ENCODE peak calls at places on chromosomes 3 and 15, in four cellular contexts. O is adrenal gland; W is CD4-positive, alpha-beta memory T cell; T is suprapubic skin. B is an unnamed sample.

GRCh38 chr15:90062023-90062728 is 40.1 kb downstream of the IDH2 start:
- DNase-seq in W (peak; percentile 71), O (peak; percentile 44), T (no peak), B (peak; percentile 84)

GRCh38 chr3:13136426-13136825 is 63.2 kb upstream of the IQSEC1 start:
- DNase-seq in T (peak; percentile 10), O (no peak), W (no peak), B (no peak)

GRCh38 chr3:126750760-126751129 is 46.7 kb downstream of the CHCHD6 start:
- DNase-seq in W (no peak), O (no peak), T (no peak), B (no peak)

GRCh38 chr15:92524161-92524560 is 130.5 kb downstream of the ST8SIA2 start:
- DNase-seq in W (no peak), O (no peak), T (no peak), B (peak; percentile 38)

GRCh38 chr3:149512073-149512782 is 37.7 kb downstream of the TM4SF4 start:
- DNase-seq in W (peak; percentile 7), O (peak; percentile 74), T (peak; percentile 73), B (peak; percentile 73)

GRCh38 chr3:66153471-66153870 is 67.3 kb upstream of the SLC25A26 start:
- DNase-seq in O (no peak), W (no peak), T (no peak), B (peak; percentile 81)

GRCh38 chr3:14602006-14602803 is 49.4 kb upstream of the CCDC174 start:
- DNase-seq in O (no peak), T (no peak), W (no peak), B (no peak)

GRCh38 chr3:147943265-147943945 is 534.2 kb downstream of the ZIC1 start:
- DNase-seq in O (no peak), W (no peak), T (no peak), B (no peak)

GRCh38 chr3:98894791-98895576 is 6.5 kb downstream of the DCBLD2 start:
- DNase-seq in O (no peak), W (no peak), T (no peak), B (no peak)

GRCh38 chr15:67064607-67065530 is 533 bp upstream of the SMAD3 start:
- DNase-seq in T (peak; percentile 83), W (no peak), O (peak; percentile 74), B (peak; percentile 82)

GRCh38 chr3:165359005-165359404 is 162.8 kb upstream of the SLITRK3 start:
- DNase-seq in W (no peak), O (no peak), T (no peak), B (no peak)

GRCh38 chr15:79903626-79904025 is 6.8 kb upstream of the MTHFS start:
- DNase-seq in T (no peak), O (no peak), W (no peak), B (no peak)

GRCh38 chr3:105594219-105594618 is 227.5 kb downstream of the ALCAM start:
- DNase-seq in W (no peak), T (no peak), O (no peak), B (no peak)

GRCh38 chr15:41981373-41982132 is 9.2 kb upstream of the EHD4 start:
- DNase-seq in W (no peak), O (no peak), T (peak; percentile 39), B (no peak)

GRCh38 chr15:43769584-43770228 is 7.1 kb downstream of the ELL3 start:
- DNase-seq in T (no peak), O (peak; percentile 75), W (peak; percentile 51), B (peak; percentile 53)

GRCh38 chr3:75059120-75059519 is 444.7 kb upstream of the CNTN3 start:
- DNase-seq in O (no peak), W (no peak), T (no peak), B (no peak)

GRCh38 chr3:153209596-153209995 is 47.6 kb downstream of the RAP2B start:
- DNase-seq in W (no peak), O (peak; percentile 16), T (no peak), B (no peak)

GRCh38 chr3:178198329-178198728 is 337.9 kb upstream of the KCNMB2 start:
- DNase-seq in T (no peak), O (no peak), W (no peak), B (no peak)

GRCh38 chr15:44385344-44385942 is 42.0 kb upstream of the CTDSPL2 start:
- DNase-seq in T (no peak), W (no peak), O (no peak), B (no peak)

GRCh38 chr15:79849789-79850188 is 47.0 kb downstream of the MTHFS start:
- DNase-seq in O (peak; percentile 27), W (no peak), T (no peak), B (peak; percentile 86)

GRCh38 chr15:66287461-66288055 is 5.8 kb upstream of the DIS3L start:
- DNase-seq in O (no peak), W (peak; percentile 25), T (no peak), B (no peak)

GRCh38 chr3:144162042-144162441 is 190.4 kb downstream of the DIPK2A start:
- DNase-seq in W (no peak), T (no peak), O (no peak), B (no peak)

GRCh38 chr15:89121414-89121813 is 33.2 kb downstream of the ABHD2 start:
- DNase-seq in W (no peak), T (no peak), O (no peak), B (no peak)

GRCh38 chr15:93150910-93151309 is 61.9 kb upstream of the RGMA start:
- DNase-seq in W (no peak), O (peak; percentile 33), T (no peak), B (no peak)

GRCh38 chr15:40175160-40175559 is 14.3 kb downstream of the BUB1B start:
- DNase-seq in O (no peak), T (no peak), W (no peak), B (no peak)

GRCh38 chr15:85607141-85607806 is 187.5 kb downstream of the KLHL25 start:
- DNase-seq in T (no peak), W (no peak), O (no peak), B (no peak)

GRCh38 chr3:184645304-184645703 is 66.6 kb downstream of the MAGEF1 start:
- DNase-seq in T (no peak), O (no peak), W (no peak), B (no peak)

GRCh38 chr3:6204891-6205290 is 656.0 kb upstream of the GRM7 start:
- DNase-seq in W (no peak), T (no peak), O (no peak), B (no peak)

GRCh38 chr15:101477851-101478353 is 11.6 kb downstream of the PCSK6 start:
- DNase-seq in W (no peak), O (no peak), T (no peak), B (no peak)

GRCh38 chr3:38645601-38646000 is 3.9 kb downstream of the SCN5A start:
- DNase-seq in T (no peak), O (no peak), W (no peak), B (no peak)

GRCh38 chr3:182920515-182921084 is 59.7 kb downstream of the DCUN1D1 start:
- DNase-seq in T (no peak), W (no peak), O (peak; percentile 56), B (no peak)

GRCh38 chr15:69719527-69719926 is 266.9 kb downstream of the RPLP1 start:
- DNase-seq in W (peak; percentile 78), T (no peak), O (no peak), B (no peak)

GRCh38 chr15:89641053-89641452 is 14.2 kb downstream of the KIF7 start:
- DNase-seq in O (no peak), W (no peak), T (no peak), B (no peak)

GRCh38 chr15:59222106-59222505 is 15.5 kb downstream of the LDHAL6B start:
- DNase-seq in T (no peak), W (no peak), O (no peak), B (no peak)

GRCh38 chr3:181741428-181741827 is 29.7 kb downstream of the SOX2 start:
- DNase-seq in T (no peak), W (no peak), O (no peak), B (no peak)

GRCh38 chr3:74304419-74304818 is 310.0 kb downstream of the CNTN3 start:
- DNase-seq in T (no peak), W (no peak), O (no peak), B (no peak)

GRCh38 chr15:67177750-67178149 is 76.7 kb downstream of the AAGAB start:
- DNase-seq in T (no peak), O (no peak), W (no peak), B (no peak)

GRCh38 chr3:74614133-74614967 is at the start of gene CNTN3:
- DNase-seq in T (no peak), O (no peak), W (no peak), B (peak; percentile 70)

GRCh38 chr15:58980351-58980939 is 7.0 kb upstream of the RNF111 start:
- DNase-seq in T (no peak), O (no peak), W (peak; percentile 41), B (no peak)

GRCh38 chr3:5197022-5197421 is 9.5 kb downstream of the EDEM1 start:
- DNase-seq in T (no peak), O (no peak), W (no peak), B (no peak)
- H3K4me1 ChIP-seq in T (peaks cover 72% of the 10 kb centered on the region), O (peaks cover 46% of the 10 kb centered on the region), W (peaks cover 87% of the 10 kb centered on the region), B (peaks cover 5% of the 10 kb centered on the region)

GRCh38 chr15:64893481-64894394 is 18.0 kb upstream of the ANKDD1A start:
- DNase-seq in W (peak; percentile 96), O (peak; percentile 88), T (peak; percentile 96), B (peak; percentile 94)

GRCh38 chr15:64888336-64888735 is 23.4 kb upstream of the ANKDD1A start:
- DNase-seq in O (no peak), W (no peak), T (no peak), B (no peak)

GRCh38 chr15:64895285-64896065 is 16.2 kb upstream of the ANKDD1A start:
- DNase-seq in W (peak; percentile 52), T (no peak), O (peak; percentile 54), B (no peak)

GRCh38 chr15:64892850-64893403 is 18.8 kb upstream of the ANKDD1A start:
- DNase-seq in T (no peak), O (no peak), W (no peak), B (no peak)

DNA sequence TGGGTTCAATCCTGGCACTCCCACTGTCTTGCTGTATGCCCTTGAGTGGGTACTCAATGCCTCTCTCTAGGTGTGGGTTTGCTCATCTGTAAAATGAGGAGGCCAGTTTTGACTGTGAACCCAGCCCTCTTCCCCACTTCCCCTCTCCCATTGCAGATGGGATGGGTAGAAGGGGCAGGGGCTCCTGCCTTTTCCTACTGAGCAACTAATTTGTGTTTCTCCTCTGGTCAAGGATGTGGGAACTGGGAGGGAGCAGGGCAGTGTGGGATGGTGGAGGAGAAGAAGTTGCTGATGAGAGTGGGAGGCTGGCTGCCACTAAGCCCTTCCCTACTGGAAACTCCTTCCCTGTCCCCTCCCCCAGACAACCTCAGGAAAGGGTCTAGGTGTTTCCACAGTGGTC is 20.2 kb upstream of the ANKDD1A start:
- DNase-seq in W (no peak), T (no peak), O (no peak), B (no peak)
- H3K4me1 ChIP-seq in W (peaks cover 58% of the 10 kb centered on the region), T (peaks cover 43% of the 10 kb centered on the region), O (peaks cover 44% of the 10 kb centered on the region), B (peaks cover 34% of the 10 kb centered on the region)

GRCh38 chr15:61390138-61390537 is 161.0 kb upstream of the RORA start:
- DNase-seq in T (no peak), O (no peak), W (no peak), B (no peak)
- H3K4me1 ChIP-seq in T (peaks cover 2% of the 10 kb centered on the region), O (no peaks in the 10 kb centered on the region), W (no peaks in the 10 kb centered on the region), B (no peaks in the 10 kb centered on the region)

DNA sequence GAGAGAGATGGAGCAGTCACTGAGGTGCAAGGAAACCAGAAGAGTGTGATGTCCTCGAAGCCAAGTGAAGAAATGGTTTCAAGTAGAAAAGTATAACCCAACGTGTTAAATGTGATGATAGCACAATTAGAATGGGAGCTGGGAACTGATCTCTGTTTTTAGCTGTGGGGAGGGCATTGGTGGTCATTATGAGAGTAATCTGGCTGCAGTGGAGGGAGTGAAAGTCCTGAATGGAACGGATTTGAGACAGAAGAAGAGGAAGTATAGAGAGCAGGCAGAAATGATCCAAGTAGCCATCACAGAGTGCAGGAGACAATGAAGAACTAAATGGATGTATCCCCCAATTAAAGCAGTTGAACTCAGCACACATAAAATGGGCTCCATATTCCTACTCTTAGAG is 235.3 kb downstream of the IGSF11 start:
- DNase-seq in W (no peak), O (no peak), T (no peak), B (no peak)
- H3K4me1 ChIP-seq in W (no peaks in the 10 kb centered on the region), O (no peaks in the 10 kb centered on the region), T (no peaks in the 10 kb centered on the region), B (no peaks in the 10 kb centered on the region)